ENCODE peak calls at places on chromosomes 11 and 22, in nine cellular contexts. U is CD8-positive, alpha-beta T cell; L is uterus; R is neural progenitor cell; Z is breast epithelium; O is heart left ventricle; M is stomach; B is Caco-2; H is prostate gland. I is an unnamed sample.

GRCh38 chr11:70583781-70584218 is 185.5 kb downstream of the CTTN start:
- DNase-seq in B (no peak), Z (no peak), U (no peak), H (no peak), O (peak; percentile 37), M (no peak), L (no peak), R (no peak), I (no peak)

GRCh38 chr11:120168960-120169681 is 31.2 kb upstream of the TRIM29 start:
- DNase-seq in U (peak; percentile 30), B (peak; percentile 94), R (peak; percentile 85), Z (peak; percentile 59), H (peak; percentile 72), O (peak; percentile 83), L (peak; percentile 78), M (peak; percentile 75), I (peak; percentile 84)

GRCh38 chr11:23554002-23554401 is 693.7 kb upstream of the CCDC179 start:
- DNase-seq in H (no peak), Z (no peak), M (no peak), U (no peak), R (no peak), L (no peak), O (no peak), B (no peak), I (no peak)

GRCh38 chr22:42296381-42296853 is 26.0 kb upstream of the TCF20 start:
- DNase-seq in B (no peak), H (no peak), M (peak; percentile 30), Z (no peak), L (no peak), O (peak; percentile 76), R (no peak), U (no peak), I (no peak)

GRCh38 chr11:96357794-96358193 is 14.8 kb upstream of the MAML2 start:
- DNase-seq in Z (no peak), H (no peak), O (no peak), M (no peak), L (no peak), B (no peak), R (no peak), U (no peak), I (no peak)

GRCh38 chr11:68828155-68828931 is 13.4 kb downstream of the CPT1A start:
- DNase-seq in U (no peak), L (no peak), M (peak; percentile 63), Z (no peak), H (no peak), R (no peak), B (no peak), O (peak; percentile 71), I (no peak)

GRCh38 chr11:132357811-132358572 is 987.6 kb downstream of the NTM start:
- DNase-seq in R (no peak), M (no peak), H (no peak), U (no peak), B (no peak), L (no peak), O (no peak), Z (no peak), I (no peak)

GRCh38 chr11:72975778-72976520 is 161.7 kb downstream of the ATG16L2 start:
- DNase-seq in R (no peak), O (no peak), M (no peak), Z (no peak), H (no peak), U (no peak), L (no peak), B (no peak), I (no peak)

GRCh38 chr22:45254789-45255261 is 14.1 kb upstream of the KIAA0930 start:
- DNase-seq in M (no peak), B (no peak), R (no peak), U (no peak), L (no peak), O (no peak), Z (no peak), H (no peak), I (no peak)

GRCh38 chr11:13242564-13242963 is 35.0 kb upstream of the BMAL1 start:
- DNase-seq in B (no peak), U (no peak), Z (no peak), H (no peak), R (no peak), M (no peak), O (no peak), L (no peak), I (no peak)

GRCh38 chr11:77547863-77548551 is 41.7 kb upstream of the AQP11 start:
- DNase-seq in B (peak; percentile 75), H (peak; percentile 58), O (no peak), M (no peak), U (no peak), Z (no peak), L (no peak), R (peak; percentile 80), I (no peak)

GRCh38 chr11:91997178-91997577 is 227.4 kb upstream of the FAT3 start:
- DNase-seq in B (no peak), R (no peak), M (no peak), U (no peak), H (no peak), L (no peak), Z (no peak), O (no peak), I (no peak)
- H3K4me1 ChIP-seq in B (peaks cover 15% of the 10 kb centered on the region), R (no peaks in the 10 kb centered on the region), M (no peaks in the 10 kb centered on the region), U (no peaks in the 10 kb centered on the region), H (no peaks in the 10 kb centered on the region), L (no peaks in the 10 kb centered on the region), Z (no peaks in the 10 kb centered on the region), O (no peaks in the 10 kb centered on the region), I (no peaks in the 10 kb centered on the region)

GRCh38 chr22:24146791-24147353 is 34.4 kb upstream of the SUSD2 start:
- DNase-seq in M (no peak), B (no peak), U (no peak), R (peak; percentile 16), L (peak; percentile 64), H (no peak), Z (no peak), O (no peak), I (no peak)
- H3K4me1 ChIP-seq in M (peaks cover 86% of the 10 kb centered on the region), B (peaks cover 38% of the 10 kb centered on the region), U (peaks cover 91% of the 10 kb centered on the region), R (peaks cover 3% of the 10 kb centered on the region), L (peaks cover 19% of the 10 kb centered on the region), H (peaks cover 29% of the 10 kb centered on the region), Z (peaks cover 26% of the 10 kb centered on the region), O (peaks cover 63% of the 10 kb centered on the region), I (peaks cover 52% of the 10 kb centered on the region)

GRCh38 chr22:31244943-31245451 is 32.9 kb downstream of the LIMK2 start:
- DNase-seq in Z (no peak), U (no peak), B (no peak), R (no peak), O (no peak), L (no peak), M (no peak), H (no peak), I (no peak)

GRCh38 chr22:31241200-31241599 is 29.1 kb downstream of the LIMK2 start:
- DNase-seq in U (no peak), R (no peak), H (no peak), O (no peak), L (no peak), Z (no peak), M (no peak), B (peak; percentile 24), I (no peak)

GRCh38 chr22:31244044-31244942 is 32.2 kb downstream of the LIMK2 start:
- DNase-seq in B (peak; percentile 73), H (no peak), R (peak; percentile 46), M (no peak), O (no peak), L (no peak), Z (no peak), U (no peak), I (no peak)

GRCh38 chr22:31241936-31242335 is 29.8 kb downstream of the LIMK2 start:
- DNase-seq in U (no peak), H (no peak), B (no peak), Z (no peak), L (no peak), M (no peak), R (no peak), O (no peak), I (no peak)

DNA sequence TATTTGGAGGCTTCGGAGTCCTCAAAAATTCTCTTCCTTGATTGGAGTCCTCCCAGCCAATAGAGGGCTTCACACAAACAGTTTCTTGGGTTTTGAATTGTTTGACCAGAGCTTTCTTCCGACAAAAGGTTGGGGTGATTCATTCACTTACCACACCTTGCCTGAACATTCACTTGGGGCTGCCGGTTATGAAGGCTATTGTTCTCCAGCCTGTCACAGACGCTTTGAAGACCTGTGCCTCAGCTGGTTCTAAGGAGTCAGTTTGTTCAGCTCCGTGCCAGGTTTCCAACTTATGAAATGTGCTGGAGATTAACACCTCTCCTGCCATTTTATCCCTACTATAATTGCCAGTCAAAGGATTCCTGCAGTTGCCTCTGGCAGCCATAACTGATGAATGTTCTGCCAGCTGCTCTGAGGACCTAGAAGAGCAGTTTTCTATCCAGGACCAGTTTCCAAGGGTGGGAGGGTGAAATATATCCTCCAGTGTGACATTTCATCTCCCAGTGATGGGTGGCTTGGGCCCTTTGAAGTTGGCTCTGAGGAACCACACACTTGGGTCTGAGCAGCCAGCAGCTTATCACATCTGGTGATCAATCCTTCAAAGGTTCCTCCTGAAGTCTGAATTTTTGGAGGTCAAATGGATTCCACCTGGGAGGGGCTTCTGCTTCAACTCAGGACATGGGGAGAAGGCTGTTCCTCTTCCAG is 31.4 kb downstream of the LIMK2 start:
- DNase-seq in O (no peak), M (no peak), B (peak; percentile 55), Z (no peak), U (no peak), H (no peak), L (no peak), R (no peak), I (no peak)
- H3K4me1 ChIP-seq in O (peaks cover 15% of the 10 kb centered on the region), M (peaks cover 60% of the 10 kb centered on the region), B (peaks cover 76% of the 10 kb centered on the region), Z (no peaks in the 10 kb centered on the region), U (peaks cover 11% of the 10 kb centered on the region), H (peaks cover 6% of the 10 kb centered on the region), L (no peaks in the 10 kb centered on the region), R (peaks cover 18% of the 10 kb centered on the region), I (peaks cover 14% of the 10 kb centered on the region)

GRCh38 chr11:111571829-111572501 is 30.3 kb upstream of the SIK2 start:
- DNase-seq in U (no peak), R (no peak), Z (no peak), M (no peak), H (no peak), B (peak; percentile 46), O (no peak), L (no peak), I (no peak)

GRCh38 chr11:111574373-111575230 is 27.6 kb upstream of the SIK2 start:
- DNase-seq in R (no peak), H (no peak), B (no peak), L (no peak), Z (no peak), U (no peak), M (no peak), O (no peak), I (no peak)

GRCh38 chr11:111573821-111574249 is 28.4 kb upstream of the SIK2 start:
- DNase-seq in H (no peak), B (no peak), U (no peak), L (no peak), R (no peak), O (no peak), Z (no peak), M (no peak), I (no peak)

GRCh38 chr11:111569476-111569875 is 29.0 kb downstream of the LAYN start:
- DNase-seq in U (no peak), B (no peak), M (no peak), O (no peak), H (no peak), L (no peak), R (no peak), Z (no peak), I (no peak)

DNA sequence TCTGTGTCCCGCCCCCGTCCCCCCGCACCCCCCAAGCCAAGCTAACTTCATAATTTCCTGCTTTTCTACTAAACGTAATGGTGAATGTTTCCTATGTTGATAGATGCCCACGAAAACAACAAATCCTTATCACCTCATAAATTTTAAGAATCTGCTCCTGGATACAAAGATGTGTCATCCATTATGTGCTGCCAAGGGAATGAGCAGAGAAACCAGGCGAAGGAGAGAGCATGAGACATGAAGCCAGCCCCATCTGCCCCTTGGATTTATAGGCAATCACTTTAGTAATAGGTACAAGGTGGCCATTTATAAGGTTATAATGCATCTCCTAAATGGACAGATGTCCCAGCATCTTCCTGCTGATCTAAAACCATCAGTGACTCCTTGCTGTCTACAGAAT is 30.3 kb downstream of the LAYN start:
- DNase-seq in U (no peak), R (no peak), H (no peak), B (no peak), L (no peak), O (no peak), M (no peak), Z (no peak), I (no peak)
- H3K4me1 ChIP-seq in U (no peaks in the 10 kb centered on the region), R (peaks cover 20% of the 10 kb centered on the region), H (no peaks in the 10 kb centered on the region), B (peaks cover 17% of the 10 kb centered on the region), L (no peaks in the 10 kb centered on the region), O (peaks cover 30% of the 10 kb centered on the region), M (peaks cover 25% of the 10 kb centered on the region), Z (no peaks in the 10 kb centered on the region), I (peaks cover 10% of the 10 kb centered on the region)